ENCODE peak calls at places on chromosomes 16 and 17, in eight cellular contexts. One of them, this sample, is unnamed.

GRCh38 chr16:48635199-48635718 is 25.3 kb upstream of the N4BP1 start:
- DNase-seq in A549: no peak
- DNase-seq in HCT116: no peak
- DNase-seq in fibroblast of mammary gland: no peak
- DNase-seq in vagina: no peak
- DNase-seq in GM12865: no peak
- DNase-seq in heart left ventricle: no peak
- DNase-seq in SK-N-SH: no peak
- DNase-seq in this sample: peak

GRCh38 chr17:10357768-10358167 is 15.0 kb downstream of the MYH13 start:
- DNase-seq in A549: peak
- DNase-seq in HCT116: no peak
- DNase-seq in fibroblast of mammary gland: no peak
- DNase-seq in vagina: no peak
- DNase-seq in GM12865: peak
- DNase-seq in heart left ventricle: no peak
- DNase-seq in SK-N-SH: peak
- DNase-seq in this sample: no peak

GRCh38 chr17:28180449-28180848 is 138.0 kb downstream of the NLK start:
- DNase-seq in A549: no peak
- DNase-seq in HCT116: no peak
- DNase-seq in fibroblast of mammary gland: no peak
- DNase-seq in vagina: no peak
- DNase-seq in GM12865: no peak
- DNase-seq in heart left ventricle: no peak
- DNase-seq in SK-N-SH: no peak
- DNase-seq in this sample: no peak

GRCh38 chr17:57396515-57396921 is 140.2 kb downstream of the MSI2 start:
- DNase-seq in A549: no peak
- DNase-seq in HCT116: no peak
- DNase-seq in fibroblast of mammary gland: no peak
- DNase-seq in vagina: no peak
- DNase-seq in GM12865: no peak
- DNase-seq in heart left ventricle: no peak
- DNase-seq in SK-N-SH: no peak
- DNase-seq in this sample: no peak

GRCh38 chr16:7268182-7268581 is 64.5 kb upstream of the RBFOX1 start:
- DNase-seq in A549: peak
- DNase-seq in HCT116: no peak
- DNase-seq in fibroblast of mammary gland: peak
- DNase-seq in vagina: no peak
- DNase-seq in GM12865: peak
- DNase-seq in heart left ventricle: peak
- DNase-seq in SK-N-SH: peak
- DNase-seq in this sample: no peak

GRCh38 chr16:2160915-2161551 is 5.5 kb downstream of the TRAF7 start:
- DNase-seq in A549: no peak
- DNase-seq in HCT116: no peak
- DNase-seq in fibroblast of mammary gland: peak
- DNase-seq in vagina: no peak
- DNase-seq in GM12865: peak
- DNase-seq in heart left ventricle: peak
- DNase-seq in SK-N-SH: no peak
- DNase-seq in this sample: peak

GRCh38 chr17:74859439-74860228 is at the start of gene GRIN2C:
- DNase-seq in A549: no peak
- DNase-seq in HCT116: no peak
- DNase-seq in fibroblast of mammary gland: no peak
- DNase-seq in vagina: no peak
- DNase-seq in GM12865: no peak
- DNase-seq in heart left ventricle: no peak
- DNase-seq in SK-N-SH: peak
- DNase-seq in this sample: no peak

GRCh38 chr17:50903604-50904521 is 37.7 kb upstream of the TOB1 start:
- DNase-seq in A549: no peak
- DNase-seq in HCT116: no peak
- DNase-seq in fibroblast of mammary gland: peak
- DNase-seq in vagina: no peak
- DNase-seq in GM12865: peak
- DNase-seq in heart left ventricle: no peak
- DNase-seq in SK-N-SH: no peak
- DNase-seq in this sample: no peak

GRCh38 chr17:79549111-79549915 is 61.5 kb downstream of the RBFOX3 start:
- DNase-seq in A549: no peak
- DNase-seq in HCT116: no peak
- DNase-seq in fibroblast of mammary gland: no peak
- DNase-seq in vagina: no peak
- DNase-seq in GM12865: no peak
- DNase-seq in heart left ventricle: no peak
- DNase-seq in SK-N-SH: peak
- DNase-seq in this sample: peak

GRCh38 chr17:66437466-66438026 is 135.1 kb downstream of the PRKCA start:
- DNase-seq in A549: no peak
- DNase-seq in HCT116: no peak
- DNase-seq in fibroblast of mammary gland: no peak
- DNase-seq in vagina: no peak
- DNase-seq in GM12865: no peak
- DNase-seq in heart left ventricle: no peak
- DNase-seq in SK-N-SH: no peak
- DNase-seq in this sample: no peak

GRCh38 chr17:64661981-64662773 is at the start of gene SMURF2:
- DNase-seq in A549: peak
- DNase-seq in HCT116: no peak
- DNase-seq in fibroblast of mammary gland: peak
- DNase-seq in vagina: no peak
- DNase-seq in GM12865: peak
- DNase-seq in heart left ventricle: peak
- DNase-seq in SK-N-SH: peak
- DNase-seq in this sample: peak

GRCh38 chr17:32596206-32596605 is 109.4 kb downstream of the CDK5R1 start:
- DNase-seq in A549: no peak
- DNase-seq in HCT116: no peak
- DNase-seq in fibroblast of mammary gland: no peak
- DNase-seq in vagina: no peak
- DNase-seq in GM12865: no peak
- DNase-seq in heart left ventricle: no peak
- DNase-seq in SK-N-SH: no peak
- DNase-seq in this sample: no peak

GRCh38 chr17:78474631-78475146 is 96.2 kb downstream of the PGS1 start:
- DNase-seq in A549: no peak
- DNase-seq in HCT116: no peak
- DNase-seq in fibroblast of mammary gland: no peak
- DNase-seq in vagina: no peak
- DNase-seq in GM12865: peak
- DNase-seq in heart left ventricle: no peak
- DNase-seq in SK-N-SH: no peak
- DNase-seq in this sample: no peak

GRCh38 chr17:55005520-55005919 is 37.0 kb downstream of the STXBP4 start:
- DNase-seq in A549: no peak
- DNase-seq in HCT116: peak
- DNase-seq in fibroblast of mammary gland: peak
- DNase-seq in vagina: no peak
- DNase-seq in GM12865: peak
- DNase-seq in heart left ventricle: no peak
- DNase-seq in SK-N-SH: peak
- DNase-seq in this sample: no peak

GRCh38 chr16:66610111-66610820 is 5.8 kb downstream of the CMTM3 start:
- DNase-seq in A549: no peak
- DNase-seq in HCT116: no peak
- DNase-seq in fibroblast of mammary gland: no peak
- DNase-seq in vagina: no peak
- DNase-seq in GM12865: no peak
- DNase-seq in heart left ventricle: no peak
- DNase-seq in SK-N-SH: no peak
- DNase-seq in this sample: no peak

GRCh38 chr17:56597495-56597990 is 4.0 kb downstream of the NOG start:
- DNase-seq in A549: no peak
- DNase-seq in HCT116: no peak
- DNase-seq in fibroblast of mammary gland: no peak
- DNase-seq in vagina: no peak
- DNase-seq in GM12865: no peak
- DNase-seq in heart left ventricle: no peak
- DNase-seq in SK-N-SH: peak
- DNase-seq in this sample: no peak

GRCh38 chr17:1029196-1029911 is 32.4 kb downstream of the TIMM22 start:
- DNase-seq in A549: no peak
- DNase-seq in HCT116: no peak
- DNase-seq in fibroblast of mammary gland: peak
- DNase-seq in vagina: no peak
- DNase-seq in GM12865: no peak
- DNase-seq in heart left ventricle: no peak
- DNase-seq in SK-N-SH: no peak
- DNase-seq in this sample: peak

GRCh38 chr17:75774988-75775668 is 9.5 kb upstream of the UNK start:
- DNase-seq in A549: no peak
- DNase-seq in HCT116: no peak
- DNase-seq in fibroblast of mammary gland: peak
- DNase-seq in vagina: no peak
- DNase-seq in GM12865: no peak
- DNase-seq in heart left ventricle: no peak
- DNase-seq in SK-N-SH: peak
- DNase-seq in this sample: peak

GRCh38 chr16:55499951-55500350 is 8.9 kb upstream of the LPCAT2 start:
- DNase-seq in A549: no peak
- DNase-seq in HCT116: peak
- DNase-seq in fibroblast of mammary gland: peak
- DNase-seq in vagina: peak
- DNase-seq in GM12865: no peak
- DNase-seq in heart left ventricle: no peak
- DNase-seq in SK-N-SH: no peak
- DNase-seq in this sample: peak

GRCh38 chr16:47424846-47425245 is 36.0 kb downstream of the ITFG1 start:
- DNase-seq in A549: no peak
- DNase-seq in HCT116: no peak
- DNase-seq in fibroblast of mammary gland: no peak
- DNase-seq in vagina: no peak
- DNase-seq in GM12865: no peak
- DNase-seq in heart left ventricle: no peak
- DNase-seq in SK-N-SH: no peak
- DNase-seq in this sample: no peak

GRCh38 chr17:44914698-44915271 is 515 bp downstream of the GFAP start:
- DNase-seq in A549: no peak
- DNase-seq in HCT116: no peak
- DNase-seq in fibroblast of mammary gland: no peak
- DNase-seq in vagina: no peak
- DNase-seq in GM12865: no peak
- DNase-seq in heart left ventricle: no peak
- DNase-seq in SK-N-SH: peak
- DNase-seq in this sample: no peak

GRCh38 chr17:62923515-62924150 is 42.4 kb upstream of the TANC2 start:
- DNase-seq in A549: no peak
- DNase-seq in HCT116: no peak
- DNase-seq in fibroblast of mammary gland: no peak
- DNase-seq in vagina: no peak
- DNase-seq in GM12865: no peak
- DNase-seq in heart left ventricle: no peak
- DNase-seq in SK-N-SH: peak
- DNase-seq in this sample: no peak

GRCh38 chr17:62919388-62919787 is 46.6 kb upstream of the TANC2 start:
- DNase-seq in A549: no peak
- DNase-seq in HCT116: no peak
- DNase-seq in fibroblast of mammary gland: peak
- DNase-seq in vagina: no peak
- DNase-seq in GM12865: no peak
- DNase-seq in heart left ventricle: no peak
- DNase-seq in SK-N-SH: no peak
- DNase-seq in this sample: no peak

GRCh38 chr17:62920300-62920699 is 45.7 kb upstream of the TANC2 start:
- DNase-seq in A549: no peak
- DNase-seq in HCT116: no peak
- DNase-seq in fibroblast of mammary gland: no peak
- DNase-seq in vagina: no peak
- DNase-seq in GM12865: no peak
- DNase-seq in heart left ventricle: no peak
- DNase-seq in SK-N-SH: no peak
- DNase-seq in this sample: no peak

GRCh38 chr17:62925267-62925836 is 40.7 kb upstream of the TANC2 start:
- DNase-seq in A549: no peak
- DNase-seq in HCT116: no peak
- DNase-seq in fibroblast of mammary gland: peak
- DNase-seq in vagina: no peak
- DNase-seq in GM12865: no peak
- DNase-seq in heart left ventricle: no peak
- DNase-seq in SK-N-SH: no peak
- DNase-seq in this sample: no peak

GRCh38 chr17:62921837-62922236 is 44.2 kb upstream of the TANC2 start:
- DNase-seq in A549: no peak
- DNase-seq in HCT116: no peak
- DNase-seq in fibroblast of mammary gland: no peak
- DNase-seq in vagina: no peak
- DNase-seq in GM12865: no peak
- DNase-seq in heart left ventricle: no peak
- DNase-seq in SK-N-SH: no peak
- DNase-seq in this sample: no peak
- H3K4me3 ChIP-seq in A549: no peak
- H3K4me3 ChIP-seq in HCT116: no peak
- H3K4me3 ChIP-seq in fibroblast of mammary gland: no peak
- H3K4me3 ChIP-seq in vagina: no peak
- H3K4me3 ChIP-seq in GM12865: no peak
- H3K4me3 ChIP-seq in heart left ventricle: no peak
- H3K4me3 ChIP-seq in SK-N-SH: no peak
- H3K4me3 ChIP-seq in this sample: no peak

DNA sequence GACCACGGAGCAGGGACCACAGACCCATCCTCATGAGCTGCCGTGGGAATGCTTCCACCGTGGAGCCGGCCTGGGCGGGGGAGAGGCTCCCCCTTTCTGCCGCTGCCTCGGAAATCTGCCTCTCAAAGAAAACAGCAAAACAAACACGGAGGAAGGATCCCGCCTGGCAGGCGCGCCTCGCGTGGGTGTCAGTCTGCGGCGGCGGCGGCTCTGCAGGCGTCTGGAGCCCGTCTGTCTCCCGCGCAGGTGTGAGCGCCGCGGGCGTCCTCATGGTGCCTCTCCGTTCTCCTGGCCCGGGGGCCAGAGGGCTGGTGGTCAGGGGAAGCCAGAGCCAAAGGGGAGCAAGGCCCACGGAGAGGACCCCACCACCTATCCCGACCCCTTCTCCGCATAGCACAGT is 27.5 kb downstream of the GSE1 start:
- DNase-seq in A549: no peak
- DNase-seq in HCT116: no peak
- DNase-seq in fibroblast of mammary gland: no peak
- DNase-seq in vagina: no peak
- DNase-seq in GM12865: no peak
- DNase-seq in heart left ventricle: no peak
- DNase-seq in SK-N-SH: no peak
- DNase-seq in this sample: no peak
- H3K4me3 ChIP-seq in A549: no peak
- H3K4me3 ChIP-seq in HCT116: no peak
- H3K4me3 ChIP-seq in fibroblast of mammary gland: no peak
- H3K4me3 ChIP-seq in vagina: no peak
- H3K4me3 ChIP-seq in GM12865: no peak
- H3K4me3 ChIP-seq in heart left ventricle: no peak
- H3K4me3 ChIP-seq in SK-N-SH: no peak
- H3K4me3 ChIP-seq in this sample: no peak

GRCh38 chr17:46850688-46851028 is 725 bp upstream of the WNT9B start:
- DNase-seq in A549: no peak
- DNase-seq in HCT116: no peak
- DNase-seq in fibroblast of mammary gland: no peak
- DNase-seq in vagina: no peak
- DNase-seq in GM12865: no peak
- DNase-seq in heart left ventricle: no peak
- DNase-seq in SK-N-SH: no peak
- DNase-seq in this sample: no peak
- H3K4me3 ChIP-seq in A549: peak
- H3K4me3 ChIP-seq in HCT116: no peak
- H3K4me3 ChIP-seq in fibroblast of mammary gland: no peak
- H3K4me3 ChIP-seq in vagina: no peak
- H3K4me3 ChIP-seq in GM12865: no peak
- H3K4me3 ChIP-seq in heart left ventricle: no peak
- H3K4me3 ChIP-seq in SK-N-SH: no peak
- H3K4me3 ChIP-seq in this sample: peak

GRCh38 chr17:81049973-81050551 is 15.1 kb downstream of the BAIAP2 start:
- DNase-seq in A549: no peak
- DNase-seq in HCT116: peak
- DNase-seq in fibroblast of mammary gland: peak
- DNase-seq in vagina: no peak
- DNase-seq in GM12865: peak
- DNase-seq in heart left ventricle: no peak
- DNase-seq in SK-N-SH: peak
- DNase-seq in this sample: no peak
- H3K4me3 ChIP-seq in A549: no peak
- H3K4me3 ChIP-seq in HCT116: peak
- H3K4me3 ChIP-seq in fibroblast of mammary gland: no peak
- H3K4me3 ChIP-seq in vagina: no peak
- H3K4me3 ChIP-seq in GM12865: no peak
- H3K4me3 ChIP-seq in heart left ventricle: peak
- H3K4me3 ChIP-seq in SK-N-SH: no peak
- H3K4me3 ChIP-seq in this sample: peak

This sample was measured in sigmoid colon.